ENCODE peak calls at places on chromosomes 4 and X, in five cellular contexts. V is stimulated activated CD4-positive, alpha-beta T cell treated with anti-CD3 and anti-CD28 coated beads, TNF-alpha, amount 100 ng/mL, for 4 hours; Q is COR-L47; E is lung microvascular endothelial cell; D is activated CD4-positive, alpha-beta T cell treated with anti-CD3 and anti-CD28 coated beads, Interleukin-2, amount 50 U/mL, for 1 hour. H is an unnamed sample.

GRCh38 chrX:19373034-19373891 is 29.5 kb downstream of the PDHA1 start:
- DNase-seq in E (no peak), V (no peak), Q (no peak), D (no peak), H (no peak)

GRCh38 chrX:43861750-43862149 is 20.5 kb downstream of the MAOB start:
- DNase-seq in V (no peak), E (peak; percentile 27), Q (no peak), D (no peak), H (no peak)

GRCh38 chrX:116749943-116750342 is 287.2 kb upstream of the CT83 start:
- DNase-seq in Q (no peak), D (no peak), E (no peak), V (no peak), H (no peak)

GRCh38 chr4:2402053-2402452 is 16.4 kb downstream of the ZFYVE28 start:
- DNase-seq in Q (peak; percentile 89), E (peak; percentile 48), D (no peak), V (no peak), H (no peak)

GRCh38 chr4:48645225-48645794 is 134.8 kb downstream of the FRYL start:
- DNase-seq in V (no peak), E (no peak), D (no peak), Q (no peak), H (no peak)

GRCh38 chr4:2250003-2250763 is 8.3 kb upstream of the HAUS3 start:
- DNase-seq in D (no peak), V (no peak), Q (no peak), E (no peak), H (no peak)

GRCh38 chr4:17275836-17276235 is 236.1 kb downstream of the QDPR start:
- DNase-seq in Q (no peak), E (no peak), D (no peak), V (no peak), H (no peak)

GRCh38 chrX:123830309-123830708 is 29.5 kb upstream of the XIAP start:
- DNase-seq in Q (no peak), D (no peak), V (no peak), E (no peak), H (no peak)

GRCh38 chr4:94525993-94526740 is 74.4 kb downstream of the PDLIM5 start:
- DNase-seq in D (no peak), Q (no peak), V (no peak), E (peak; percentile 36), H (no peak)

GRCh38 chr4:38876636-38877035 is 9.0 kb downstream of the FAM114A1 start:
- DNase-seq in Q (no peak), E (no peak), D (no peak), V (no peak), H (no peak)

GRCh38 chr4:99655315-99656081 is 2.1 kb downstream of the C4orf54 start:
- DNase-seq in E (peak; percentile 15), V (no peak), D (no peak), Q (peak; percentile 85), H (no peak)

GRCh38 chrX:40155617-40156471 is 58.1 kb upstream of the BCOR start:
- DNase-seq in Q (no peak), V (no peak), E (no peak), D (no peak), H (no peak)

GRCh38 chr4:37453361-37454262 is 209.1 kb downstream of the NWD2 start:
- DNase-seq in Q (peak; percentile 71), D (peak; percentile 26), V (peak; percentile 26), E (peak; percentile 47), H (peak; percentile 37)

GRCh38 chr4:81914623-81915022 is 442.9 kb upstream of the RASGEF1B start:
- DNase-seq in D (no peak), V (no peak), Q (no peak), E (no peak), H (no peak)

GRCh38 chr4:1285151-1285789 is 4.4 kb upstream of the MAEA start:
- DNase-seq in E (no peak), V (no peak), Q (no peak), D (no peak), H (no peak)

GRCh38 chr4:67871867-67872266 is 11.9 kb downstream of the TMPRSS11D start:
- DNase-seq in Q (peak; percentile 6), E (peak; percentile 71), D (no peak), V (no peak), H (no peak)

GRCh38 chrX:121558886-121559285 is 511.5 kb downstream of the GLUD2 start:
- DNase-seq in Q (no peak), V (no peak), D (no peak), E (no peak), H (no peak)

GRCh38 chrX:103831803-103832544 is at the start of gene RAB9B:
- DNase-seq in Q (peak; percentile 37), E (peak; percentile 61), V (no peak), D (peak; percentile 3), H (no peak)

GRCh38 chr4:45215976-45216542 is 489.7 kb upstream of the GNPDA2 start:
- DNase-seq in D (no peak), E (no peak), Q (no peak), V (no peak), H (no peak)

GRCh38 chr4:159722052-159722451 is 619.2 kb downstream of the RAPGEF2 start:
- DNase-seq in D (no peak), V (no peak), E (no peak), Q (no peak), H (no peak)

GRCh38 chrX:34491126-34491525 is 166.0 kb downstream of the TMEM47 start:
- DNase-seq in Q (no peak), E (no peak), V (no peak), D (no peak), H (no peak)

GRCh38 chrX:118729043-118729652 is 1.7 kb downstream of the IL13RA1 start:
- DNase-seq in Q (no peak), E (no peak), V (no peak), D (no peak), H (no peak)

H was measured in activated naive CD4-positive, alpha-beta T cell.